ENCODE peak calls at places on chromosomes 1 and 21, in six cellular contexts. One of them, this sample, is unnamed.

GRCh38 chr1:182768973-182769372 is 20.6 kb upstream of the NPL start:
- DNase-seq in substantia nigra: no peak
- DNase-seq in IMR-90: no peak
- DNase-seq in heart right ventricle: no peak
- DNase-seq in heart left ventricle: no peak
- DNase-seq in left ventricle myocardium inferior: no peak
- DNase-seq in this sample: no peak

GRCh38 chr1:222416001-222416791 is 131.7 kb downstream of the HHIPL2 start:
- DNase-seq in substantia nigra: no peak
- DNase-seq in IMR-90: peak
- DNase-seq in heart right ventricle: no peak
- DNase-seq in heart left ventricle: no peak
- DNase-seq in left ventricle myocardium inferior: no peak
- DNase-seq in this sample: no peak

GRCh38 chr1:31306278-31306677 is 9.4 kb downstream of the ZCCHC17 start:
- DNase-seq in substantia nigra: no peak
- DNase-seq in IMR-90: peak
- DNase-seq in heart right ventricle: no peak
- DNase-seq in heart left ventricle: no peak
- DNase-seq in left ventricle myocardium inferior: no peak
- DNase-seq in this sample: no peak

GRCh38 chr1:16351449-16351993 is 759 bp downstream of the FBXO42 start:
- DNase-seq in substantia nigra: no peak
- DNase-seq in IMR-90: peak
- DNase-seq in heart right ventricle: no peak
- DNase-seq in heart left ventricle: no peak
- DNase-seq in left ventricle myocardium inferior: no peak
- DNase-seq in this sample: no peak

GRCh38 chr21:35036521-35037383 is 12.3 kb downstream of the RUNX1 start:
- DNase-seq in substantia nigra: no peak
- DNase-seq in IMR-90: no peak
- DNase-seq in heart right ventricle: no peak
- DNase-seq in heart left ventricle: no peak
- DNase-seq in left ventricle myocardium inferior: no peak
- DNase-seq in this sample: no peak

GRCh38 chr21:29154270-29154669 is 23.8 kb downstream of the MAP3K7CL start:
- DNase-seq in substantia nigra: no peak
- DNase-seq in IMR-90: no peak
- DNase-seq in heart right ventricle: no peak
- DNase-seq in heart left ventricle: no peak
- DNase-seq in left ventricle myocardium inferior: no peak
- DNase-seq in this sample: no peak

GRCh38 chr1:37763791-37764741 is 854 bp downstream of the EPHA10 start:
- DNase-seq in substantia nigra: no peak
- DNase-seq in IMR-90: peak
- DNase-seq in heart right ventricle: peak
- DNase-seq in heart left ventricle: peak
- DNase-seq in left ventricle myocardium inferior: no peak
- DNase-seq in this sample: no peak

GRCh38 chr1:24329797-24330543 is 10.8 kb downstream of the GRHL3 start:
- DNase-seq in substantia nigra: no peak
- DNase-seq in IMR-90: peak
- DNase-seq in heart right ventricle: no peak
- DNase-seq in heart left ventricle: no peak
- DNase-seq in left ventricle myocardium inferior: no peak
- DNase-seq in this sample: no peak

GRCh38 chr1:205128050-205128449 is 6.3 kb upstream of the RBBP5 start:
- DNase-seq in substantia nigra: no peak
- DNase-seq in IMR-90: no peak
- DNase-seq in heart right ventricle: no peak
- DNase-seq in heart left ventricle: no peak
- DNase-seq in left ventricle myocardium inferior: no peak
- DNase-seq in this sample: no peak

GRCh38 chr1:215665212-215665611 is 98.1 kb downstream of the KCTD3 start:
- DNase-seq in substantia nigra: no peak
- DNase-seq in IMR-90: peak
- DNase-seq in heart right ventricle: no peak
- DNase-seq in heart left ventricle: no peak
- DNase-seq in left ventricle myocardium inferior: no peak
- DNase-seq in this sample: no peak

GRCh38 chr21:39373634-39374033 is 24.7 kb upstream of the HMGN1 start:
- DNase-seq in substantia nigra: no peak
- DNase-seq in IMR-90: peak
- DNase-seq in heart right ventricle: no peak
- DNase-seq in heart left ventricle: no peak
- DNase-seq in left ventricle myocardium inferior: no peak
- DNase-seq in this sample: no peak

GRCh38 chr1:54996359-54996868 is 2.3 kb upstream of the BSND start:
- DNase-seq in substantia nigra: peak
- DNase-seq in IMR-90: peak
- DNase-seq in heart right ventricle: peak
- DNase-seq in heart left ventricle: peak
- DNase-seq in left ventricle myocardium inferior: peak
- DNase-seq in this sample: no peak

GRCh38 chr1:116078699-116079223 is 32.4 kb upstream of the MAB21L3 start:
- DNase-seq in substantia nigra: no peak
- DNase-seq in IMR-90: no peak
- DNase-seq in heart right ventricle: no peak
- DNase-seq in heart left ventricle: no peak
- DNase-seq in left ventricle myocardium inferior: no peak
- DNase-seq in this sample: no peak

GRCh38 chr1:244082969-244083368 is 31.9 kb downstream of the ZBTB18 start:
- DNase-seq in substantia nigra: no peak
- DNase-seq in IMR-90: no peak
- DNase-seq in heart right ventricle: no peak
- DNase-seq in heart left ventricle: no peak
- DNase-seq in left ventricle myocardium inferior: no peak
- DNase-seq in this sample: no peak

GRCh38 chr1:10965621-10966226 is 46.7 kb upstream of the TARDBP start:
- DNase-seq in substantia nigra: no peak
- DNase-seq in IMR-90: no peak
- DNase-seq in heart right ventricle: no peak
- DNase-seq in heart left ventricle: no peak
- DNase-seq in left ventricle myocardium inferior: peak
- DNase-seq in this sample: no peak

GRCh38 chr21:43270800-43271261 is 102.0 kb downstream of the CRYAA start:
- DNase-seq in substantia nigra: no peak
- DNase-seq in IMR-90: no peak
- DNase-seq in heart right ventricle: no peak
- DNase-seq in heart left ventricle: peak
- DNase-seq in left ventricle myocardium inferior: peak
- DNase-seq in this sample: no peak

GRCh38 chr1:1393014-1393413 is 6.1 kb downstream of the CCNL2 start:
- DNase-seq in substantia nigra: no peak
- DNase-seq in IMR-90: no peak
- DNase-seq in heart right ventricle: no peak
- DNase-seq in heart left ventricle: no peak
- DNase-seq in left ventricle myocardium inferior: no peak
- DNase-seq in this sample: no peak

GRCh38 chr1:162055062-162055461 is 14.4 kb upstream of the NOS1AP start:
- DNase-seq in substantia nigra: no peak
- DNase-seq in IMR-90: peak
- DNase-seq in heart right ventricle: no peak
- DNase-seq in heart left ventricle: no peak
- DNase-seq in left ventricle myocardium inferior: no peak
- DNase-seq in this sample: no peak

GRCh38 chr21:46307625-46308024 is 16.0 kb downstream of the C21orf58 start:
- DNase-seq in substantia nigra: no peak
- DNase-seq in IMR-90: peak
- DNase-seq in heart right ventricle: no peak
- DNase-seq in heart left ventricle: no peak
- DNase-seq in left ventricle myocardium inferior: no peak
- DNase-seq in this sample: no peak

GRCh38 chr1:223233019-223233409 is 90.0 kb upstream of the TLR5 start:
- DNase-seq in substantia nigra: no peak
- DNase-seq in IMR-90: no peak
- DNase-seq in heart right ventricle: no peak
- DNase-seq in heart left ventricle: no peak
- DNase-seq in left ventricle myocardium inferior: no peak
- DNase-seq in this sample: no peak

GRCh38 chr1:241228339-241228738 is 128.7 kb downstream of the RGS7 start:
- DNase-seq in substantia nigra: no peak
- DNase-seq in IMR-90: no peak
- DNase-seq in heart right ventricle: no peak
- DNase-seq in heart left ventricle: no peak
- DNase-seq in left ventricle myocardium inferior: no peak
- DNase-seq in this sample: no peak

DNA sequence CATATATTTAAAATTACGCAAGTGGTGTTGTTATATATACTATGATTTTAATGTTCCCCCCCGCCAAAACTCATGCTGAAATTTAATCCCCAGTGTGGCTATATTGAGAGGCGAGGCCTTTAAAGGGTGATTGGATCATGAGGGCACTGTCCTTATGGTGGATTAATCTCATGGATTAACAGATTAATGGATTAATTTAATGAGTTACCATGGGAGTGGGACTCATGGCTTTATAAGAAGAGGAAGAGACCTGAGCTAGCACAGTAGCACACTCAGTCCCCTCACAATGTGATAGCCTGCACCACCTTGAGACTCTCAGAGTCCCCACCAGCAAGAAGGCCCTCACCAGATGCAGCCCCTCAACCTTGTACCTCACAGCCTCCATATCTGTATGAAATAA is 34.8 kb downstream of the C1orf198 start:
- DNase-seq in substantia nigra: no peak
- DNase-seq in IMR-90: no peak
- DNase-seq in heart right ventricle: no peak
- DNase-seq in heart left ventricle: no peak
- DNase-seq in left ventricle myocardium inferior: no peak
- DNase-seq in this sample: no peak
- H3K27ac ChIP-seq in substantia nigra: no peak
- H3K27ac ChIP-seq in IMR-90: no peak
- H3K27ac ChIP-seq in heart right ventricle: no peak
- H3K27ac ChIP-seq in heart left ventricle: no peak
- H3K27ac ChIP-seq in left ventricle myocardium inferior: no peak
- H3K27ac ChIP-seq in this sample: no peak

DNA sequence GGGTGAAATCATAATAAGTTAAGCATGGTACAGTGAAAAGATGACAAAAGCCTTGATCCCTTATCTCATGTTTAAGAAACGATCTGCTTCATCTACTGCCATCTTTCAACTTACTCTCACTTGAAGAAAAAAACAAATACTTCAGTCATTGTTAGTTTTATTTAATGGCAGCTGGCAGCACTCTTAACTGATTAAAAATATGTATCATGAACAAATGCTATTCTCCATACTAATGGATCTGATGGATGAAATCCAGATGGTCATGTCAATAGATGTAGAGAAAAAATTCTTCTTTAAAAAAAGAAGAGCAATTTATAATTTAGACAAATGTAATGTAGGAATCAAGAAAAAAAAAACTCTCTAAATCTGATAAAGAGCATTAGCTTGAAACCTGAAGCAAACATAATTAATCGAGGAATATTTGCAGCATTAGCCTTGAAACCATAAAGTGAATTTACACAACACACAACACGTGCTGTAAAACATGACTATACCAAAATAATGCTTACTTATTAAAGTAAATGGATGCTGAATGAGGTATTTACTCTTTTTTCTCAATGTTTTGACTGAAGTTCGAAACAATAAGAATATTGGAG is 579.0 kb upstream of the ADAMTS5 start:
- DNase-seq in substantia nigra: no peak
- DNase-seq in IMR-90: no peak
- DNase-seq in heart right ventricle: no peak
- DNase-seq in heart left ventricle: no peak
- DNase-seq in left ventricle myocardium inferior: no peak
- DNase-seq in this sample: no peak
- H3K27ac ChIP-seq in substantia nigra: no peak
- H3K27ac ChIP-seq in IMR-90: no peak
- H3K27ac ChIP-seq in heart right ventricle: no peak
- H3K27ac ChIP-seq in heart left ventricle: no peak
- H3K27ac ChIP-seq in left ventricle myocardium inferior: no peak
- H3K27ac ChIP-seq in this sample: no peak

GRCh38 chr1:210438928-210439841 is 110.5 kb downstream of the HHAT start:
- DNase-seq in substantia nigra: no peak
- DNase-seq in IMR-90: peak
- DNase-seq in heart right ventricle: no peak
- DNase-seq in heart left ventricle: no peak
- DNase-seq in left ventricle myocardium inferior: no peak
- DNase-seq in this sample: no peak
- H3K27ac ChIP-seq in substantia nigra: no peak
- H3K27ac ChIP-seq in IMR-90: peak
- H3K27ac ChIP-seq in heart right ventricle: no peak
- H3K27ac ChIP-seq in heart left ventricle: no peak
- H3K27ac ChIP-seq in left ventricle myocardium inferior: no peak
- H3K27ac ChIP-seq in this sample: no peak

GRCh38 chr1:167794043-167794442 is 72.3 kb downstream of the MPZL1 start:
- DNase-seq in substantia nigra: no peak
- DNase-seq in IMR-90: no peak
- DNase-seq in heart right ventricle: no peak
- DNase-seq in heart left ventricle: no peak
- DNase-seq in left ventricle myocardium inferior: no peak
- DNase-seq in this sample: no peak

GRCh38 chr1:167789501-167789900 is 67.7 kb downstream of the MPZL1 start:
- DNase-seq in substantia nigra: no peak
- DNase-seq in IMR-90: peak
- DNase-seq in heart right ventricle: no peak
- DNase-seq in heart left ventricle: no peak
- DNase-seq in left ventricle myocardium inferior: no peak
- DNase-seq in this sample: no peak

GRCh38 chr1:167790117-167790516 is 68.3 kb downstream of the MPZL1 start:
- DNase-seq in substantia nigra: no peak
- DNase-seq in IMR-90: no peak
- DNase-seq in heart right ventricle: no peak
- DNase-seq in heart left ventricle: no peak
- DNase-seq in left ventricle myocardium inferior: no peak
- DNase-seq in this sample: no peak

GRCh38 chr1:167795810-167796740 is 74.3 kb downstream of the MPZL1 start:
- DNase-seq in substantia nigra: no peak
- DNase-seq in IMR-90: no peak
- DNase-seq in heart right ventricle: peak
- DNase-seq in heart left ventricle: peak
- DNase-seq in left ventricle myocardium inferior: peak
- DNase-seq in this sample: no peak

DNA sequence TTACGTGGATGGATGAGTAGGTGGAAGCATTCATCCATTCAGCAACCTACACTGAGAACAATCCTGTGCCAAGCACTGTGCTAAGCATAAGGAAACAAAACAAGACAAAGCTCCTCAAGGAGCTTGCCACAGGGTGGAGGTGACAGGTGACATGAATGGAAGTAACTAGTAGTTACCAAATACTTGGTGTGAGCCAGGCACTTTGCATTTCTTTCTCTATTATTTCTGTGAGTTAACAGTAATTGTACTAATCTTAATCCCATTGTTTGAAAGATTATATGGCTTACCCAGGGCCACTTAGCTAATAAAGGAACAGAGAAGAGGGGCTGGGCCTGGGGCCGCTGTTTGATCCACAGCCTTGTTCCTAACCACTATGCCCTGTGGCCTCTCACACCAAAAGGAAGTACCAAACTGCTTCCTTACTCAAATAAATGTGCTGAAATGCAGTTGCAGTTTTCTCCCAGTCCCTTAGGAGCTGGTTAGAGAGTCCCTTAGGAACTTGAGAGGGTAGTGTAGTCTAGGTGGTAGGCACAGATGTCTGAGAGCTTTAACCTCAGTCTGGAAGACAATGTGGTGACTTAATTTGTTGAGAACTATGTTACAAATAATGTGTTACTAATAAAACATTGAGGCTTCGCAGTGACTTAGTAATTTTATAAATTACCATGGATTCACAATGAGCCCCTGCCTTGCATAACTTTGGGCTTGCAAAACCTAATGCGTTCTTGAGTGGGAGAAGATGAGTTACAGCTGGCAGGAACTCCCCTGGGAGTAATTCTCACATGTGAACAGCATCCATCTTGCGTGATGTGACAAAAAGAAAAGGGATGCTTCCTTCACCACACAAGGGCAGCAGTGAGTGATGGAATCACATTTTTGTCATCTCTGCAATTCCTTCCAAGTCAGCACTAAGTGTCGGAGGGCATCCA is 69.8 kb downstream of the MPZL1 start:
- DNase-seq in substantia nigra: no peak
- DNase-seq in IMR-90: peak
- DNase-seq in heart right ventricle: peak
- DNase-seq in heart left ventricle: peak
- DNase-seq in left ventricle myocardium inferior: no peak
- DNase-seq in this sample: no peak
- H3K27ac ChIP-seq in substantia nigra: no peak
- H3K27ac ChIP-seq in IMR-90: peak
- H3K27ac ChIP-seq in heart right ventricle: peak
- H3K27ac ChIP-seq in heart left ventricle: no peak
- H3K27ac ChIP-seq in left ventricle myocardium inferior: peak
- H3K27ac ChIP-seq in this sample: peak